ENCODE peak calls at places on chromosome 6, in five cellular contexts. S, Q, P, U and G are unnamed samples.

GRCh38 chr6:142444388-142444787 is 142.6 kb downstream of the ADGRG6 start:
- DNase-seq in S (no peak), Q (no peak), P (no peak), U (no peak), G (no peak)

GRCh38 chr6:307874-308273 is 15.6 kb downstream of the DUSP22 start:
- DNase-seq in S (no peak), Q (no peak), P (no peak), U (no peak), G (no peak)

GRCh38 chr6:163415620-163416379 is 1.3 kb downstream of the QKI start:
- DNase-seq in S (peak; percentile 74), Q (peak; percentile 77), P (peak; percentile 30), U (no peak), G (peak; percentile 57)

GRCh38 chr6:170374571-170375444 is 68.2 kb downstream of the FAM120B start:
- DNase-seq in S (no peak), Q (no peak), P (no peak), U (no peak), G (no peak)

GRCh38 chr6:161139766-161140553 is 133.9 kb downstream of the AGPAT4 start:
- DNase-seq in S (no peak), Q (no peak), P (no peak), U (no peak), G (no peak)

GRCh38 chr6:39156763-39157162 is 41.8 kb upstream of the SAYSD1 start:
- DNase-seq in S (no peak), Q (no peak), P (no peak), U (no peak), G (no peak)

GRCh38 chr6:87879144-87879861 is 168.3 kb upstream of the SPACA1 start:
- DNase-seq in S (no peak), Q (no peak), P (no peak), U (no peak), G (no peak)

GRCh38 chr6:36818741-36819140 is 20.5 kb downstream of the CPNE5 start:
- DNase-seq in S (no peak), Q (no peak), P (no peak), U (no peak), G (no peak)

GRCh38 chr6:144158133-144158532 is 7.8 kb downstream of the STX11 start:
- DNase-seq in S (peak; percentile 66), Q (peak; percentile 19), P (peak; percentile 98), U (no peak), G (peak; percentile 49)

GRCh38 chr6:19833947-19834346 is 3.2 kb upstream of the ID4 start:
- DNase-seq in S (no peak), Q (peak; percentile 32), P (no peak), U (no peak), G (no peak)

GRCh38 chr6:147127587-147127986 is 76.6 kb upstream of the STXBP5 start:
- DNase-seq in S (no peak), Q (no peak), P (peak; percentile 23), U (no peak), G (no peak)

GRCh38 chr6:135624402-135625297 is 127.1 kb upstream of the AHI1 start:
- DNase-seq in S (no peak), Q (no peak), P (no peak), U (no peak), G (no peak)

GRCh38 chr6:127518710-127519468 is at the start of gene MTCL3:
- DNase-seq in S (peak; percentile 33), Q (peak; percentile 44), P (no peak), U (no peak), G (no peak)

GRCh38 chr6:14671261-14671681 is 553.7 kb downstream of the CD83 start:
- DNase-seq in S (peak; percentile 70), Q (no peak), P (no peak), U (no peak), G (peak; percentile 90)

GRCh38 chr6:27592481-27593199 is 119.7 kb upstream of the ZNF184 start:
- DNase-seq in S (no peak), Q (peak; percentile 68), P (peak; percentile 91), U (no peak), G (no peak)

GRCh38 chr6:49479308-49480004 is 16.3 kb downstream of the CENPQ start:
- DNase-seq in S (no peak), Q (peak; percentile 32), P (no peak), U (no peak), G (no peak)

GRCh38 chr6:150068786-150069648 is at the start of gene ULBP3:
- DNase-seq in S (peak; percentile 96), Q (peak; percentile 94), P (peak; percentile 81), U (peak; percentile 17), G (peak; percentile 82)

GRCh38 chr6:143337201-143337949 is 113.1 kb downstream of the ADAT2 start:
- DNase-seq in S (peak; percentile 76), Q (peak; percentile 38), P (no peak), U (no peak), G (no peak)

GRCh38 chr6:44478158-44478557 is 90.7 kb downstream of the CDC5L start:
- DNase-seq in S (no peak), Q (no peak), P (no peak), U (no peak), G (no peak)

GRCh38 chr6:52574709-52575489 is 2.0 kb downstream of the TRAM2 start:
- DNase-seq in S (no peak), Q (peak; percentile 74), P (peak; percentile 82), U (peak; percentile 33), G (no peak)

GRCh38 chr6:39791850-39792500 is at the start of gene DAAM2:
- DNase-seq in S (peak; percentile 88), Q (peak; percentile 78), P (no peak), U (no peak), G (peak; percentile 76)

GRCh38 chr6:41680182-41680965 is 42.1 kb downstream of the MDFI start:
- DNase-seq in S (no peak), Q (no peak), P (no peak), U (no peak), G (no peak)

GRCh38 chr6:52890018-52890417 is 19.5 kb downstream of the GSTA3 start:
- DNase-seq in S (no peak), Q (no peak), P (no peak), U (no peak), G (no peak)

GRCh38 chr6:33029297-33030184 is 20.1 kb upstream of the HLA-DOA start:
- DNase-seq in S (peak; percentile 64), Q (no peak), P (no peak), U (no peak), G (no peak)

GRCh38 chr6:9620263-9620662 is 794.6 kb downstream of the TFAP2A start:
- DNase-seq in S (no peak), Q (no peak), P (no peak), U (no peak), G (no peak)

GRCh38 chr6:89734526-89734925 is 85.1 kb downstream of the MDN1 start:
- DNase-seq in S (no peak), Q (no peak), P (no peak), U (no peak), G (no peak)

GRCh38 chr6:137451926-137452325 is 42.3 kb downstream of the OLIG3 start:
- DNase-seq in S (no peak), Q (no peak), P (no peak), U (no peak), G (no peak)

GRCh38 chr6:27188206-27188884 is 59.2 kb upstream of the PRSS16 start:
- DNase-seq in S (peak; percentile 72), Q (peak; percentile 80), P (peak; percentile 81), U (no peak), G (peak; percentile 29)

GRCh38 chr6:106390088-106390487 is 29.6 kb downstream of the CRYBG1 start:
- DNase-seq in S (no peak), Q (no peak), P (no peak), U (no peak), G (no peak)

GRCh38 chr6:15547379-15547778 is 115.4 kb downstream of the DTNBP1 start:
- DNase-seq in S (no peak), Q (no peak), P (no peak), U (no peak), G (no peak)